ENCODE peak calls at places on chromosomes 11 and 22, in five cellular contexts. U is breast epithelium; O is neuronal stem cell; H is HL-60; W is naive thymus-derived CD4-positive, alpha-beta T cell. Z is an unnamed sample.

GRCh38 chr11:62713343-62713742 is 5.9 kb downstream of the GNG3 start:
- DNase-seq in U (no peak), O (no peak), H (no peak), W (no peak), Z (no peak)

GRCh38 chr22:46259374-46259773 is 3.8 kb downstream of the PKDREJ start:
- DNase-seq in U (no peak), O (no peak), H (peak), W (no peak), Z (no peak)

GRCh38 chr22:45441158-45441557 is 27.7 kb downstream of the RIBC2 start:
- DNase-seq in U (no peak), O (peak), H (peak), W (peak), Z (peak)

GRCh38 chr11:124233376-124233775 is 7.5 kb upstream of the OR8G1 start:
- DNase-seq in U (no peak), O (no peak), H (no peak), W (no peak), Z (no peak)

GRCh38 chr22:49093192-49093880 is 734.3 kb downstream of the BRD1 start:
- DNase-seq in U (no peak), O (no peak), H (no peak), W (no peak), Z (no peak)

GRCh38 chr11:64078294-64078693 is 42.6 kb downstream of the FLRT1 start:
- DNase-seq in U (no peak), O (no peak), H (no peak), W (no peak), Z (no peak)

GRCh38 chr22:47013861-47014635 is 251.6 kb downstream of the TBC1D22A start:
- DNase-seq in U (no peak), O (no peak), H (no peak), W (no peak), Z (no peak)

GRCh38 chr11:63622318-63622717 is 8.1 kb upstream of the PLAAT3 start:
- DNase-seq in U (no peak), O (no peak), H (no peak), W (no peak), Z (no peak)

GRCh38 chr11:64208796-64209562 is 2.5 kb downstream of the FERMT3 start:
- DNase-seq in U (no peak), O (no peak), H (no peak), W (no peak), Z (no peak)

GRCh38 chr22:30087611-30088010 is 7.3 kb downstream of the HORMAD2 start:
- DNase-seq in U (no peak), O (no peak), H (no peak), W (no peak), Z (no peak)

GRCh38 chr11:108886608-108887007 is 221.7 kb downstream of the DDX10 start:
- DNase-seq in U (no peak), O (no peak), H (no peak), W (no peak), Z (no peak)

GRCh38 chr11:96081561-96081960 is 157.7 kb upstream of the MTMR2 start:
- DNase-seq in U (no peak), O (no peak), H (no peak), W (no peak), Z (no peak)

GRCh38 chr11:16226245-16226644 is 130.1 kb downstream of the SOX6 start:
- DNase-seq in U (peak), O (no peak), H (no peak), W (no peak), Z (no peak)

GRCh38 chr11:126150256-126150655 is 61.2 kb downstream of the RPUSD4 start:
- DNase-seq in U (no peak), O (no peak), H (no peak), W (no peak), Z (no peak)

GRCh38 chr22:23376256-23376655 is 195.9 kb downstream of the BCR start:
- DNase-seq in U (no peak), O (no peak), H (peak), W (no peak), Z (peak)

GRCh38 chr11:118057424-118058145 is 19.3 kb upstream of the TMPRSS4 start:
- DNase-seq in U (no peak), O (no peak), H (no peak), W (no peak), Z (no peak)

GRCh38 chr11:65356394-65356972 is 1.9 kb downstream of the TIGD3 start:
- DNase-seq in U (no peak), O (no peak), H (no peak), W (no peak), Z (no peak)

GRCh38 chr11:35141538-35141937 is 2.6 kb downstream of the CD44 start:
- DNase-seq in U (peak), O (no peak), H (peak), W (no peak), Z (no peak)

GRCh38 chr11:3747704-3748103 is 49.6 kb downstream of the NUP98 start:
- DNase-seq in U (no peak), O (no peak), H (peak), W (no peak), Z (no peak)

GRCh38 chr11:75267171-75267970 is 26.8 kb downstream of the TPBGL start:
- DNase-seq in U (no peak), O (no peak), H (no peak), W (no peak), Z (peak)

GRCh38 chr11:94897330-94897768 is 76.0 kb downstream of the CWC15 start:
- DNase-seq in U (peak), O (peak), H (peak), W (peak), Z (peak)

GRCh38 chr11:95337972-95338429 is 107.0 kb upstream of the SESN3 start:
- DNase-seq in U (no peak), O (no peak), H (no peak), W (no peak), Z (peak)

GRCh38 chr11:127965947-127966668 is 621.2 kb downstream of the ETS1 start:
- DNase-seq in U (no peak), O (no peak), H (no peak), W (no peak), Z (no peak)

GRCh38 chr11:45846174-45846675 is 1.1 kb upstream of the CRY2 start:
- DNase-seq in U (no peak), O (no peak), H (no peak), W (no peak), Z (no peak)

GRCh38 chr11:45846974-45847907 is at the start of gene CRY2:
- DNase-seq in U (peak), O (peak), H (peak), W (peak), Z (peak)

GRCh38 chr11:45850446-45850845 is 3.2 kb downstream of the CRY2 start:
- DNase-seq in U (no peak), O (no peak), H (no peak), W (no peak), Z (no peak)

GRCh38 chr11:45847908-45848316 is 637 bp downstream of the CRY2 start:
- DNase-seq in U (peak), O (peak), H (peak), W (peak), Z (peak)

DNA sequence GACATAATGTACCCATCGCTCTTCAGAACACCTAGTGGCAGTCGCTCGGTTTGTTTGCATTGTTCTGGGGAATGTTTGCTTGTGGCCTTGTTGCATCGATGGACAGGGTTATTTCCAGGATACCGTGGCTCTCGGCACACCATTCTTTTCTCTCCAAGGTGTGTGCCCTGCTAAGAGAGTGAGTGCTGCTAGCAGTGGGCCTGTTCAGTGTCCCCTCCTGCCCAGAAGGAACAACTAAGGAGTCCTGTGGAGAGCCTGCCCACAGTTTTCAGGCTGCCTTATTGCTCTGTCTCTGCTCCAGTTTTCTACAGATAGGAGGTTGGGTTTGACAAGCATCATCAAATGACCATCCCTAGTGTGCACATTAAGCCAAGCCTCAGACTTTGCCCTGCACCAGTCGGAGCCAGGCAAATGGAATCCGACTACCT is 1.4 kb downstream of the CRY2 start:
- DNase-seq in U (no peak), O (no peak), H (no peak), W (no peak), Z (no peak)
- H3K27ac ChIP-seq in U (peak), O (no peak), H (no peak), W (no peak), Z (no peak)

GRCh38 chr11:131739243-131739882 is 368.9 kb downstream of the NTM start:
- DNase-seq in U (no peak), O (no peak), H (no peak), W (no peak), Z (peak)

GRCh38 chr11:131734871-131735270 is 364.5 kb downstream of the NTM start:
- DNase-seq in U (no peak), O (no peak), H (no peak), W (no peak), Z (no peak)

DNA sequence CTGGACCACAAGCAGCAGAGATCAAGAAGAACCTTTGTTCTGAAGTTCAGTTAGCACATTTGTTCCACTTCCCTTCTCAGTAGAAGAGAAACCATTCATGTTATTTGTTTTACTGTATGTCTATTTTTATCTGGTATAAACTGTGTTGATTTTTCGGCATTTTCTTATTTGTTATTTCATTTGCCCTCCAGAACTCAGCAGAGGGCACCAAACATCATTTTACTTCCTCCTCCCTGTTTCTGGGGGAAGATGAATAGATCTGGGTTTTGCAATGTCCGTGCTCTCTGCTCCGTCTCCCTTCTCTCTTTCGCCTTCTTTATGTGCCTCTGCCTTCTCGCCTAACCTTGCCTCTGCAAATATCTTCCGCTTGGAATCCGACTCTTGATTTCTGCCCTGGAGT is 366.9 kb downstream of the NTM start:
- DNase-seq in U (no peak), O (no peak), H (no peak), W (no peak), Z (peak)
- H3K27ac ChIP-seq in U (no peak), O (no peak), H (no peak), W (no peak), Z (no peak)

GRCh38 chr11:77108436-77108835 is 5.8 kb downstream of the OMP start:
- DNase-seq in U (no peak), O (no peak), H (no peak), W (no peak), Z (no peak)
- H3K27ac ChIP-seq in U (peak), O (no peak), H (no peak), W (no peak), Z (no peak)

GRCh38 chr22:50699001-50699753 is 26.6 kb downstream of the SHANK3 start:
- DNase-seq in U (no peak), O (no peak), H (no peak), W (no peak), Z (no peak)
- H3K27ac ChIP-seq in U (no peak), O (no peak), H (no peak), W (no peak), Z (no peak)

GRCh38 chr11:7994581-7995278 is 7.6 kb downstream of the EIF3F start:
- DNase-seq in U (no peak), O (no peak), H (no peak), W (no peak), Z (no peak)
- H3K27ac ChIP-seq in U (no peak), O (no peak), H (no peak), W (no peak), Z (no peak)

GRCh38 chr22:19807914-19808872 is 46.5 kb downstream of the GNB1L start:
- DNase-seq in U (no peak), O (no peak), H (no peak), W (no peak), Z (no peak)
- H3K27ac ChIP-seq in U (no peak), O (no peak), H (no peak), W (no peak), Z (no peak)

GRCh38 chr11:59800390-59801037 is 10.1 kb downstream of the MRPL16 start:
- DNase-seq in U (no peak), O (no peak), H (no peak), W (no peak), Z (no peak)

GRCh38 chr11:59801160-59801706 is 9.3 kb downstream of the MRPL16 start:
- DNase-seq in U (no peak), O (no peak), H (no peak), W (no peak), Z (no peak)

GRCh38 chr11:59801981-59802638 is 8.5 kb downstream of the MRPL16 start:
- DNase-seq in U (no peak), O (peak), H (no peak), W (no peak), Z (peak)

GRCh38 chr11:59807047-59807446 is 3.5 kb downstream of the MRPL16 start:
- DNase-seq in U (no peak), O (no peak), H (no peak), W (no peak), Z (no peak)

DNA sequence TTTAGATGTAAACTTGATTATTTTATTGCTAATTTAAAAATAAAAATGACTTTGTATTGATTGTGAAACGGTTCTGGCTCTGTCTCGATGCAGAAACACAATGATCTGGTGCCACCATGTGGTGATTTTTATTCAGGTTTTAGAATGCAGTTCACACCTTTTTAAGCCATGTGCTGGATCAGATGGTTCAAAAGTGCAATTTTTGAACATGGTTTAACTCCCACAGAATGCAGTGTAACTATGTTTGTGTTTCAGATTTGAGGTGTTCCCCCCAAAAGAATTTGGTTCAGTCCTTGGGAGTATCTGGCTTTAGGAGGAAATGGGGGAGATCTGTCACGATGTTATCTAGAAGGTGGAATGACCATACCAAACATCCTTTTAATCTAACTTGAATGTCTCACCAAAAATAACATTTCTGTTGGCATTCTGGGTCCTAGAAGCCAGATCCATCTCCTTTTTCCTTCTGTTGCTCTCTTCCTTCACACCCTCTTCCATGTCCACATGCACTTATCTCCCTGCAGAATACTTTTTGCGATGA is 7.9 kb downstream of the MRPL16 start:
- DNase-seq in U (no peak), O (peak), H (peak), W (peak), Z (peak)
- H3K27ac ChIP-seq in U (no peak), O (no peak), H (no peak), W (no peak), Z (no peak)